ENCODE peak calls at places on chromosome 20, in four cellular contexts. R, P, Z and A are unnamed samples.

GRCh38 chr20:48187891-48188290 is 402.6 kb upstream of the SULF2 start:
- DNase-seq in R (no peak), P (no peak), Z (no peak), A (no peak)

GRCh38 chr20:63519765-63520593 is 586 bp upstream of the PPDPF start:
- DNase-seq in R (peak; percentile 31), P (peak; percentile 85), Z (peak; percentile 67), A (peak; percentile 40)

GRCh38 chr20:15139522-15139921 is 802.1 kb upstream of the FLRT3 start:
- DNase-seq in R (no peak), P (no peak), Z (no peak), A (no peak)

GRCh38 chr20:40176442-40176841 is 512.6 kb downstream of the MAFB start:
- DNase-seq in R (no peak), P (no peak), Z (no peak), A (no peak)

GRCh38 chr20:6298049-6298448 is 175.2 kb upstream of the FERMT1 start:
- DNase-seq in R (no peak), P (no peak), Z (no peak), A (no peak)

GRCh38 chr20:46857061-46857831 is 37.4 kb upstream of the EYA2 start:
- DNase-seq in R (no peak), P (no peak), Z (no peak), A (no peak)

GRCh38 chr20:1841554-1842140 is 53.6 kb upstream of the SIRPA start:
- DNase-seq in R (no peak), P (no peak), Z (no peak), A (no peak)

GRCh38 chr20:59159822-59160740 is 3.5 kb upstream of the ZNF831 start:
- DNase-seq in R (no peak), P (no peak), Z (peak; percentile 46), A (no peak)

GRCh38 chr20:37299718-37300529 is 10.5 kb downstream of the MANBAL start:
- DNase-seq in R (no peak), P (no peak), Z (no peak), A (peak; percentile 26)

GRCh38 chr20:6819599-6819998 is 52.1 kb downstream of the BMP2 start:
- DNase-seq in R (no peak), P (no peak), Z (no peak), A (peak; percentile 25)

GRCh38 chr20:845226-845868 is 11.8 kb downstream of the FAM110A start:
- DNase-seq in R (no peak), P (peak; percentile 56), Z (peak; percentile 15), A (no peak)

GRCh38 chr20:50242178-50242514 is 51.5 kb downstream of the CEBPB start:
- DNase-seq in R (no peak), P (no peak), Z (no peak), A (no peak)

GRCh38 chr20:41308290-41308691 is 9.2 kb downstream of the ZHX3 start:
- DNase-seq in R (no peak), P (no peak), Z (no peak), A (peak; percentile 90)

GRCh38 chr20:62162765-62163484 is 19.4 kb downstream of the SS18L1 start:
- DNase-seq in R (no peak), P (no peak), Z (no peak), A (no peak)

GRCh38 chr20:5008743-5009142 is 7.4 kb upstream of the SLC23A2 start:
- DNase-seq in R (no peak), P (no peak), Z (no peak), A (no peak)

GRCh38 chr20:51116765-51117686 is 94.1 kb upstream of the KCNG1 start:
- DNase-seq in R (no peak), P (no peak), Z (no peak), A (peak; percentile 39)

GRCh38 chr20:62795023-62795761 is 1.1 kb upstream of the MRGBP start:
- DNase-seq in R (peak; percentile 51), P (peak; percentile 80), Z (peak; percentile 56), A (peak; percentile 51)

GRCh38 chr20:25644814-25645213 is 21.0 kb upstream of the NANP start:
- DNase-seq in R (no peak), P (no peak), Z (no peak), A (no peak)

GRCh38 chr20:64181391-64181790 is 17.1 kb downstream of the MYT1 start:
- DNase-seq in R (no peak), P (no peak), Z (no peak), A (no peak)

GRCh38 chr20:7146552-7147219 is 379.2 kb downstream of the BMP2 start:
- DNase-seq in R (no peak), P (no peak), Z (no peak), A (no peak)

GRCh38 chr20:48776306-48776705 is 51.5 kb downstream of the PREX1 start:
- DNase-seq in R (no peak), P (no peak), Z (no peak), A (peak; percentile 74)

GRCh38 chr20:37880726-37881591 is 22.0 kb upstream of the VSTM2L start:
- DNase-seq in R (no peak), P (no peak), Z (no peak), A (peak; percentile 10)

GRCh38 chr20:57090590-57091560 is 175.6 kb downstream of the BMP7 start:
- DNase-seq in R (no peak), P (no peak), Z (no peak), A (no peak)

GRCh38 chr20:23970049-23970448 is 18.5 kb downstream of the GGTLC1 start:
- DNase-seq in R (no peak), P (no peak), Z (no peak), A (no peak)

GRCh38 chr20:57985278-57985677 is 243.2 kb downstream of the ANKRD60 start:
- DNase-seq in R (no peak), P (no peak), Z (no peak), A (no peak)

GRCh38 chr20:45373353-45374100 is 4.6 kb downstream of the TP53TG5 start:
- DNase-seq in R (peak; percentile 81), P (peak; percentile 93), Z (peak; percentile 87), A (peak; percentile 85)

GRCh38 chr20:47338131-47338628 is 18.3 kb downstream of the ZMYND8 start:
- DNase-seq in R (no peak), P (no peak), Z (no peak), A (no peak)

GRCh38 chr20:20276806-20277530 is 90.9 kb upstream of the INSM1 start:
- DNase-seq in R (no peak), P (no peak), Z (no peak), A (no peak)